ENCODE peak calls at places on chromosomes 11 and 22, in four cellular contexts. R is SJCRH30; F is stimulated activated CD4-positive, alpha-beta T cell treated with anti-CD3 and anti-CD28 coated beads, TNF-alpha, amount 100 ng/mL, for 4 hours; H is LoVo. N is an unnamed sample.
A peak's percentile ranks its signal among the peaks of the same experiment; 100 is the strongest.

GRCh38 chr11:122207505-122207904 is 91.5 kb upstream of the BLID start:
- DNase-seq in R (no peak), F (no peak), H (no peak), N (no peak)

GRCh38 chr11:73376168-73376802 is at the start of gene RELT:
- DNase-seq in R (peak; percentile 90), F (peak; percentile 86), H (peak; percentile 94), N (peak; percentile 96)

GRCh38 chr22:24232725-24233124 is 12.2 kb downstream of the GGT5 start:
- DNase-seq in R (no peak), F (no peak), H (no peak), N (no peak)

GRCh38 chr11:64745523-64746328 is 1.8 kb upstream of the RASGRP2 start:
- DNase-seq in R (peak; percentile 53), F (no peak), H (no peak), N (no peak)

GRCh38 chr11:71420455-71421241 is 27.5 kb downstream of the DHCR7 start:
- DNase-seq in R (peak; percentile 77), F (no peak), H (peak; percentile 6), N (peak; percentile 63)

GRCh38 chr11:27694992-27695391 is 5.3 kb downstream of the BDNF start:
- DNase-seq in R (peak; percentile 28), F (no peak), H (peak; percentile 38), N (no peak)

GRCh38 chr11:116065519-116065918 is 561.3 kb upstream of the CADM1 start:
- DNase-seq in R (no peak), F (no peak), H (no peak), N (no peak)

GRCh38 chr11:25065711-25066110 is 568.9 kb downstream of the LUZP2 start:
- DNase-seq in R (no peak), F (no peak), H (peak; percentile 3), N (no peak)

GRCh38 chr11:110890995-110891394 is 178.8 kb upstream of the ARHGAP20 start:
- DNase-seq in R (no peak), F (no peak), H (no peak), N (no peak)

GRCh38 chr11:66542362-66542761 is 3.5 kb downstream of the ZDHHC24 start:
- DNase-seq in R (no peak), F (no peak), H (no peak), N (no peak)

GRCh38 chr11:102653744-102654291 is 28.7 kb upstream of the MMP20 start:
- DNase-seq in R (no peak), F (no peak), H (no peak), N (no peak)

GRCh38 chr11:76102772-76103171 is 103.5 kb downstream of the WNT11 start:
- DNase-seq in R (peak; percentile 4), F (no peak), H (no peak), N (no peak)

GRCh38 chr11:2462986-2463765 is 18.4 kb downstream of the KCNQ1 start:
- DNase-seq in R (no peak), F (no peak), H (peak; percentile 53), N (peak; percentile 81)

GRCh38 chr22:49599039-49599438 is 228.6 kb downstream of the BRD1 start:
- DNase-seq in R (no peak), F (no peak), H (no peak), N (no peak)

GRCh38 chr11:10990160-10990559 is 132.3 kb upstream of the ZBED5 start:
- DNase-seq in R (no peak), F (no peak), H (no peak), N (no peak)

GRCh38 chr11:119066481-119066880 is 1.1 kb upstream of the VPS11 start:
- DNase-seq in R (no peak), F (no peak), H (no peak), N (no peak)

GRCh38 chr11:108559340-108559739 is 34.2 kb downstream of the EXPH5 start:
- DNase-seq in R (peak; percentile 44), F (no peak), H (no peak), N (no peak)

GRCh38 chr11:112795142-112795815 is 165.9 kb upstream of the NCAM1 start:
- DNase-seq in R (peak; percentile 90), F (no peak), H (peak; percentile 52), N (peak; percentile 70)

GRCh38 chr11:130601764-130602163 is 153.3 kb downstream of the ADAMTS15 start:
- DNase-seq in R (peak; percentile 61), F (no peak), H (no peak), N (no peak)

GRCh38 chr22:26623984-26624383 is 2.2 kb downstream of the CRYBA4 start:
- DNase-seq in R (no peak), F (no peak), H (no peak), N (no peak)

GRCh38 chr22:46537946-46538815 is 761 bp upstream of the CELSR1 start:
- DNase-seq in R (no peak), F (no peak), H (peak; percentile 11), N (peak; percentile 59)

GRCh38 chr11:80733776-80734175 is 1292.9 kb upstream of the TENM4 start:
- DNase-seq in R (no peak), F (no peak), H (no peak), N (no peak)

GRCh38 chr11:121534131-121535093 is 81.6 kb upstream of the SORL1-AS1 start:
- DNase-seq in R (no peak), F (no peak), H (no peak), N (no peak)

GRCh38 chr11:115132829-115133228 is 371.4 kb downstream of the CADM1 start:
- DNase-seq in R (no peak), F (no peak), H (no peak), N (no peak)